ENCODE peak calls at places on chromosomes 12 and 14, in five cellular contexts. S is SW 1271; Q is WTC11; H is GM23248; J is activated CD4-positive, alpha-beta T cell treated with anti-CD3 and anti-CD28 coated beads, Interleukin-2, amount 50 U/mL, for 4 hours. T is an unnamed sample.

GRCh38 chr14:92573761-92574498 is 60.3 kb downstream of the RIN3 start:
- DNase-seq in S (no peak), Q (no peak), J (no peak), H (no peak), T (no peak)

GRCh38 chr12:58933068-58933681 is 12.9 kb upstream of the LRIG3 start:
- DNase-seq in H (no peak), J (no peak), Q (no peak), S (no peak), T (no peak)

GRCh38 chr12:93626160-93626559 is 51.0 kb upstream of the CRADD start:
- DNase-seq in S (no peak), J (no peak), H (no peak), Q (no peak), T (no peak)

GRCh38 chr12:49138587-49138986 is 7.4 kb upstream of the TUBA1B start:
- DNase-seq in J (no peak), H (no peak), Q (no peak), S (no peak), T (no peak)

GRCh38 chr14:68788275-68789001 is 4.4 kb downstream of the ZFP36L1 start:
- DNase-seq in H (peak; percentile 38), S (no peak), J (no peak), Q (no peak), T (no peak)

GRCh38 chr14:51547260-51547659 is 104.5 kb upstream of the FRMD6 start:
- DNase-seq in H (peak; percentile 98), Q (no peak), J (no peak), S (peak; percentile 95), T (peak; percentile 87)

GRCh38 chr12:72365151-72365550 is 93.0 kb downstream of the TRHDE start:
- DNase-seq in Q (no peak), S (no peak), J (no peak), H (no peak), T (no peak)

GRCh38 chr12:27822076-27822712 is 42.2 kb upstream of the MANSC4 start:
- DNase-seq in J (peak; percentile 64), S (peak; percentile 58), Q (no peak), H (peak; percentile 94), T (peak; percentile 62)

GRCh38 chr12:65565601-65566560 is 258.4 kb upstream of the HMGA2 start:
- DNase-seq in H (peak; percentile 94), Q (no peak), S (no peak), J (no peak), T (peak; percentile 77)

GRCh38 chr14:100140452-100141132 is 18.9 kb downstream of the DEGS2 start:
- DNase-seq in H (no peak), J (no peak), Q (peak; percentile 74), S (no peak), T (no peak)

GRCh38 chr12:120199595-120200306 is 1.2 kb downstream of the RPLP0 start:
- DNase-seq in J (peak; percentile 31), Q (no peak), H (peak; percentile 92), S (no peak), T (peak; percentile 68)

GRCh38 chr12:79454338-79454777 is 236.4 kb downstream of the PAWR start:
- DNase-seq in S (no peak), H (peak; percentile 60), Q (no peak), J (no peak), T (no peak)

GRCh38 chr12:25458047-25458552 is 95.0 kb downstream of the LMNTD1 start:
- DNase-seq in J (no peak), S (peak; percentile 67), Q (no peak), H (peak; percentile 97), T (peak; percentile 81)

GRCh38 chr14:60220084-60220483 is 28.9 kb upstream of the PPM1A start:
- DNase-seq in Q (no peak), H (no peak), S (no peak), J (no peak), T (no peak)

GRCh38 chr14:91897121-91897701 is 29.9 kb upstream of the TC2N start:
- DNase-seq in H (peak; percentile 93), J (no peak), Q (no peak), S (no peak), T (peak; percentile 78)

GRCh38 chr12:125280482-125281377 is 215.5 kb downstream of the AACS start:
- DNase-seq in S (no peak), Q (peak; percentile 82), J (no peak), H (no peak), T (no peak)

GRCh38 chr12:9742665-9743064 is 9.8 kb upstream of the CLECL1 start:
- DNase-seq in Q (no peak), S (no peak), J (no peak), H (no peak), T (no peak)

GRCh38 chr14:44736326-44736725 is 225.4 kb downstream of the KLHL28 start:
- DNase-seq in S (no peak), Q (no peak), J (no peak), H (no peak), T (no peak)

GRCh38 chr14:72970058-72970630 is 43.9 kb downstream of the DCAF4 start:
- DNase-seq in S (no peak), Q (no peak), J (no peak), H (no peak), T (no peak)

GRCh38 chr14:89507521-89507920 is 90.5 kb upstream of the FOXN3 start:
- DNase-seq in H (peak; percentile 78), J (no peak), Q (no peak), S (peak; percentile 42), T (peak; percentile 56)

GRCh38 chr12:52867636-52868035 is 18.8 kb upstream of the KRT78 start:
- DNase-seq in S (no peak), H (peak; percentile 15), J (peak; percentile 41), Q (no peak), T (peak; percentile 37)

GRCh38 chr14:50920482-50921225 is 23.6 kb downstream of the PYGL start:
- DNase-seq in Q (no peak), J (no peak), S (no peak), H (peak; percentile 83), T (peak; percentile 81)

GRCh38 chr12:84701966-84702365 is 210.6 kb downstream of the SLC6A15 start:
- DNase-seq in H (peak; percentile 40), J (no peak), S (no peak), Q (no peak), T (no peak)

GRCh38 chr14:74260525-74261233 is 21.4 kb downstream of the VSX2 start:
- DNase-seq in H (no peak), S (no peak), J (no peak), Q (no peak), T (no peak)

GRCh38 chr12:91422107-91422506 is 239.5 kb upstream of the DCN start:
- DNase-seq in J (no peak), Q (no peak), H (no peak), S (no peak), T (no peak)

GRCh38 chr12:93502802-93503623 is 35.7 kb downstream of the MRPL42 start:
- DNase-seq in Q (peak; percentile 45), J (peak; percentile 69), S (no peak), H (peak; percentile 64), T (peak; percentile 42)

GRCh38 chr14:33964599-33965317 is 13.9 kb upstream of the EGLN3 start:
- DNase-seq in Q (no peak), H (no peak), S (no peak), J (no peak), T (no peak)

GRCh38 chr14:75450381-75451276 is 22.8 kb downstream of the JDP2 start:
- DNase-seq in S (no peak), H (peak; percentile 56), J (no peak), Q (no peak), T (no peak)

GRCh38 chr12:132218915-132219314 is 74.7 kb downstream of the NOC4L start:
- DNase-seq in S (no peak), J (peak; percentile 44), Q (peak; percentile 63), H (no peak), T (peak; percentile 47)

GRCh38 chr12:94100990-94101901 is 47.1 kb upstream of the PLXNC1 start:
- DNase-seq in S (no peak), Q (peak; percentile 81), J (peak; percentile 72), H (peak; percentile 86), T (peak; percentile 87)

GRCh38 chr14:63045612-63046320 is 508 bp upstream of the KCNH5 start:
- DNase-seq in J (no peak), Q (peak; percentile 81), H (peak; percentile 36), S (no peak), T (no peak)

GRCh38 chr12:61367281-61367785 is 892.9 kb upstream of the USP15 start:
- DNase-seq in S (no peak), Q (no peak), J (no peak), H (peak; percentile 20), T (no peak)

GRCh38 chr12:6866920-6867406 is 368 bp upstream of the TPI1 start:
- DNase-seq in H (peak; percentile 44), J (no peak), S (no peak), Q (peak; percentile 32), T (peak; percentile 38)

GRCh38 chr12:115506822-115507629 is 770.5 kb downstream of the MED13L start:
- DNase-seq in Q (peak; percentile 13), H (peak; percentile 2), S (no peak), J (no peak), T (peak; percentile 15)

T was measured in AG20443.